ENCODE peak calls at places on chromosomes 12 and 14, in six cellular contexts. G is mesenchymal stem cell, X is neuronal stem cell, U is H1, O is H9, M is mesendoderm. H is an unnamed sample.

GRCh38 chr14:95134304-95134933 is 22.9 kb downstream of the DICER1 start:
- DNase-seq in G (peak; percentile 80), X (no peak), U (no peak), O (no peak), M (no peak), H (peak; percentile 48)

GRCh38 chr12:75628916-75629315 is 117.5 kb upstream of the KRR1 start:
- DNase-seq in G (no peak), X (no peak), U (no peak), O (no peak), M (no peak), H (no peak)

GRCh38 chr12:12403264-12404248 is 46.7 kb downstream of the BORCS5 start:
- DNase-seq in G (no peak), X (no peak), U (no peak), O (no peak), M (no peak), H (peak; percentile 86)

GRCh38 chr14:58941666-58942065 is 246.8 kb upstream of the DAAM1 start:
- DNase-seq in G (peak; percentile 75), X (no peak), U (no peak), O (no peak), M (no peak), H (peak; percentile 52)

GRCh38 chr12:40101747-40102146 is 4.1 kb downstream of the SLC2A13 start:
- DNase-seq in G (no peak), X (no peak), U (no peak), O (no peak), M (no peak), H (no peak)

GRCh38 chr14:104401785-104402184 is 177.8 kb upstream of the C14orf180 start:
- DNase-seq in G (no peak), X (no peak), U (no peak), O (peak; percentile 7), M (no peak), H (no peak)

GRCh38 chr14:94532462-94532861 is 23.2 kb upstream of the SERPINA12 start:
- DNase-seq in G (no peak), X (no peak), U (no peak), O (no peak), M (no peak), H (no peak)

GRCh38 chr12:47867496-47867941 is 37.3 kb downstream of the VDR start:
- DNase-seq in G (peak; percentile 90), X (no peak), U (no peak), O (no peak), M (no peak), H (no peak)

GRCh38 chr12:6700646-6701051 is at the start of gene PIANP:
- DNase-seq in G (peak; percentile 40), X (peak; percentile 23), U (no peak), O (peak; percentile 59), M (no peak), H (peak; percentile 38)

GRCh38 chr14:69059658-69060648 is 80.9 kb upstream of the ACTN1 start:
- DNase-seq in G (peak; percentile 100), X (no peak), U (no peak), O (no peak), M (peak; percentile 56), H (peak; percentile 87)

GRCh38 chr12:115691123-115691522 is 586.4 kb downstream of the MED13L start:
- DNase-seq in G (no peak), X (no peak), U (no peak), O (no peak), M (peak; percentile 3), H (no peak)

GRCh38 chr14:32693114-32693513 is 245.6 kb upstream of the NPAS3 start:
- DNase-seq in G (peak; percentile 57), X (no peak), U (no peak), O (peak; percentile 29), M (peak; percentile 14), H (no peak)

GRCh38 chr12:20097561-20097960 is 270.8 kb upstream of the PDE3A start:
- DNase-seq in G (peak; percentile 69), X (no peak), U (no peak), O (no peak), M (no peak), H (no peak)

GRCh38 chr12:66405395-66405794 is 103.1 kb downstream of the HELB start:
- DNase-seq in G (peak; percentile 18), X (no peak), U (no peak), O (no peak), M (no peak), H (no peak)

GRCh38 chr14:60760648-60761364 is 26.2 kb downstream of the MNAT1 start:
- DNase-seq in G (no peak), X (no peak), U (peak; percentile 13), O (peak; percentile 51), M (peak; percentile 78), H (no peak)

GRCh38 chr12:11513288-11513687 is 117.9 kb upstream of the PRB2 start:
- DNase-seq in G (no peak), X (no peak), U (no peak), O (peak; percentile 45), M (peak; percentile 46), H (peak; percentile 8)

GRCh38 chr12:6582196-6582595 is 14.1 kb upstream of the NOP2 start:
- DNase-seq in G (no peak), X (no peak), U (no peak), O (no peak), M (peak; percentile 47), H (no peak)

GRCh38 chr12:4567073-4567881 is 5.3 kb downstream of the DYRK4 start:
- DNase-seq in G (no peak), X (no peak), U (no peak), O (no peak), M (no peak), H (no peak)

GRCh38 chr14:31320216-31320615 is 100.1 kb downstream of the HEATR5A start:
- DNase-seq in G (no peak), X (no peak), U (no peak), O (no peak), M (no peak), H (no peak)

GRCh38 chr14:44149597-44149996 is 357.5 kb downstream of the FSCB start:
- DNase-seq in G (peak; percentile 41), X (peak; percentile 65), U (peak; percentile 74), O (peak; percentile 85), M (peak; percentile 94), H (peak; percentile 2)

GRCh38 chr12:113888435-113888834 is 77.7 kb downstream of the RBM19 start:
- DNase-seq in G (no peak), X (no peak), U (no peak), O (no peak), M (no peak), H (no peak)

DNA sequence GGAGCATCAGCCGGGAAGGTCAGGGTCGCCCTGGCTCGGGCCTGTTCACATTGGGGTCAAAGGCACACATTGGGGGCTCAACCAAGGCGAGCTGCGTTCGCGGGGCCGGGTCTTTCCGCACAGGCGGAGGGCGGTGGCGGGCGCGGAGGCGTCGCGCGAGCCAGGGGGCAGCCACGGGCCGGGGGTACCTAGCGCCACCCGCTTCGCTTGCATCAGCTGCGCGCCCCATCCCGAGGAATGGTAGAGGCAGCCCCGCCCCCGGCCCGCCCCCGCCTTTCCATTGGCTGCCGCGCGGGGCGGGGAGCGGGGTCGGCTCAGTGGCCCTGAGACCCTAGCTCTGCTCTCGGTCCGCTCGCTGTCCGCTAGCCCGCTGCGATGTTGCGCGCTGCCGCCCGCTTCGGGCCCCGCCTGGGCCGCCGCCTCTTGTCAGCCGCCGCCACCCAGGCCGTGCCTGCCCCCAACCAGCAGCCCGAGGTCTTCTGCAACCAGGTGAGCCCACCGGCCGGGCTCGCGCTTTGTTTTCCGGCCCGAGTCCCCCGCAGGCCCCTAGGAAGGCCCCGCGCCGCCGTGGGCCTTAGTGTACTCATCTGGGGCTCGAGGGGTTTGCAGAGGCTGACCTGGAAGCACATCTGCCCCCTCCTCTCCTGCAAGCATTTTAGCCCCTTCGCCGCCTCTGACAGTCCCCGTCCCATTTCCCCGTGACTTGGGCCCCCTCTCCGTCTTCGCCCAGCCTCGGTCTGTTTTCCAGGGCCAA is at the start of gene ALDH2:
- DNase-seq in G (peak; percentile 75), X (peak; percentile 83), U (peak; percentile 50), O (peak; percentile 93), M (peak; percentile 93), H (peak; percentile 67)
- H3K23ac ChIP-seq in G (peak within 1 kb of the TSS; percentile 73), X (peak within 1 kb of the TSS; percentile 86), U (no peak within 1 kb of the TSS), O (no peak within 1 kb of the TSS), M (peak within 1 kb of the TSS; percentile 80), H (no peak within 1 kb of the TSS)

DNA sequence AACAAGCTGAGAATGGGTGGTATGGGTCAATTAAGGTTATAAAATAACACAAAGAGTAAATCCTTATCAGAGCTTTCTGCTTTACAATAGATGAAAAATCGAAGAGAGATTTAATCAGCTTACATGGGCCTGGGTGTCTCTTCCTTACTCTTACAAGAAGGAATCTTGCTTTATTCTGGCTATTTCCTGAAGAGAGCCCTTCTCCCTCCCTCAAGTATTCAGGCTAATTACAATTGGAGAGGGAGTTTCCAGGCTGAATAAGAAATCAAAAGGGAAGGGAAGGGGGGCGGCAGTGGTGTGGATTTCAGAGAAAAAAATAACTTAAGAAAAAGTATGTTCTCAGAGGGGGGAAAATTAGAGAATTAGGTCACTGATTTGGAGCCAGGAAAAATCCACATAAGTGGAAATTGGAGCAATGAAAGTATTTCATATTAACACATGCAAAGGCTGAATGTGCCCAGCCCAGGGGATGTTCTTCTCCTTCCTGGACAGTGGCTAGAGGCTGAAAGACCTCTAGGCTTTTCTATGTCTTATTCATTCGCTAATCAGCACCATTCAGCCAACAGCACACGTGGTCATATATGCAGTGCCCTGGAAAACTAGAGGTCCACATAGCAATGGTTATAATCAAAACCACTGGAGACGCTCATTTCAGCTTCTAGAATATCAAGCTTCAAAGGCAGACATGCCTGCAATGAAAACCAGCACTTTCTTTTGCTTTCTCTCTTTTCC is 158.9 kb upstream of the BTG1 start:
- DNase-seq in G (no peak), X (peak; percentile 57), U (no peak), O (no peak), M (peak; percentile 67), H (no peak)
- H3K4me2 ChIP-seq in G (no peak overlapping the region), X (no peak overlapping the region), U (peak overlapping the region; percentile 46), O (no peak overlapping the region), M (no peak overlapping the region), H (no peak overlapping the region)

DNA sequence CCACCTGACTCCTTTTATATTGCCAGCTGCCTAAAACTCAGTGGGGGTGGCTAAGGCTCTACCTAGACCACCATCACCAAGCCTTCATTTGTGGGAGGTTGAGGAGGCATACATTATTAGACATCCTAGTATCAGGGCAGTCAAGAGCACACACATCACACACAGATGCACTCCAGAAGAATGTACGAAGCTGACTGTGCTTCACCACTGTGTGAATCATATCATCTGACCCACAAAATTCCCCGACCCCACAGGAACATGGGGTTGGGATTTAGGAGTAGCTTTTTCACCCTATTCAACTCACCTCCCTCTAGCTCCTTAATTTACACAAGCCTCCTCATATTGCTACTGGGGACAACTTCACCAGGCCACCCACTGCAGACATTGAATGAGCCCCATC is 64.8 kb upstream of the BDKRB2 start:
- DNase-seq in G (no peak), X (no peak), U (no peak), O (no peak), M (no peak), H (no peak)
- H3K4ac ChIP-seq in G (no peak overlapping the region), X (no peak overlapping the region), U (no peak overlapping the region), O (no peak overlapping the region), M (no peak overlapping the region), H (no peak overlapping the region)

DNA sequence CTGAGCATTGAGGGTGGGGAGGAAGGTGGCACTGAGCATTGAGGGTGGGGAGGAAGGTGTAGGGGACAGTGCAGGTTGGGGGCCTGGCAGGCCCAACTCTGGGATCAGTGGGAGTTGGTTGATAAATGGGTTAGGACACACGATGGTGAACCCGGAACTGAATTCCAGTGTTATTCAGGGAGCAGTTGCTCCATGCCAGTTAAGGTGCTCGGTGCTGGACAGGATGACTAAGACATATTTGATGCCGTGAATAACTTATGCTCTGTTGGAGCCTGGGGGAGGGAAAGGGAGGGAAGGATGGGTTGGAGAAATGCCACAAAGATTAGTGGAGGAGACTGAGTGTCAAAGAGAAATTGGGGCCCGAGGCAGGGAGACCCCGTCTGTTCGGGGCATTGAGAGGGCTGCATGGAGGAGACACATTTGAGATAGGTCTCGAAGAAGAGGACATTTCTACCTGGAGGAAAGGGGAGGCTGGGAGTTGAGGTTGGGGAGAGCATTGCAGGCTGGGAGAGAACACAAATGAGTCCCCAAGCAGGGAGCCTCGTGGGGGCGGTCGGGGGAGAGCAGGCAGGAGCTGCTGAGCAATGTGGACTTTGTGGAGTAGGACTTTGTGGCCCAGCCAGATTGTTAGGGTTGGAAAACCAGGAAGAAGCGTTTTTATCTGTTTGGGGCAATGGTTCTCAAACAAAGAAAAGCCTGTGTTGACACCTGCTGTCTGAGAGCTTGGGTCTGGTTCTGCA is 65.3 kb downstream of the IQSEC3 start:
- DNase-seq in G (no peak), X (no peak), U (no peak), O (no peak), M (no peak), H (no peak)
- H3K23ac ChIP-seq in G (no peak overlapping the region), X (no peak overlapping the region), U (no peak overlapping the region), O (no peak overlapping the region), M (no peak overlapping the region), H (no peak overlapping the region)

H was measured in trophoblast cell.